ENCODE peak calls at places on chromosomes 5 and 9, in four cellular contexts. J, N, V and K are unnamed samples.

GRCh38 chr5:92644271-92644886 is 936.6 kb downstream of the NR2F1-AS1 start:
- DNase-seq in J (no peak), N (no peak), V (no peak), K (no peak)

GRCh38 chr5:52727568-52727967 is 60.1 kb upstream of the ITGA1 start:
- DNase-seq in J (no peak), N (no peak), V (no peak), K (no peak)

GRCh38 chr9:95422650-95423049 is 94.1 kb downstream of the PTCH1 start:
- DNase-seq in J (no peak), N (no peak), V (no peak), K (no peak)

GRCh38 chr5:14426521-14426920 is 155.1 kb upstream of the OTULINL start:
- DNase-seq in J (no peak), N (no peak), V (no peak), K (no peak)

GRCh38 chr9:79021084-79021483 is 550.7 kb upstream of the TLE4 start:
- DNase-seq in J (no peak), N (no peak), V (peak), K (no peak)

GRCh38 chr9:16341176-16341575 is 529.3 kb downstream of the BNC2 start:
- DNase-seq in J (no peak), N (no peak), V (no peak), K (no peak)

GRCh38 chr9:73152953-73153352 is 1.3 kb downstream of the ANXA1 start:
- DNase-seq in J (no peak), N (no peak), V (no peak), K (no peak)

GRCh38 chr5:42614509-42614908 is 142.1 kb upstream of the CCDC152 start:
- DNase-seq in J (no peak), N (no peak), V (no peak), K (no peak)

GRCh38 chr5:72519191-72519590 is 12.0 kb upstream of the ZNF366 start:
- DNase-seq in J (no peak), N (no peak), V (no peak), K (no peak)

GRCh38 chr5:101067415-101067814 is 164.3 kb upstream of the ST8SIA4 start:
- DNase-seq in J (no peak), N (no peak), V (no peak), K (no peak)

GRCh38 chr5:177304392-177305119 is 957 bp downstream of the PRELID1 start:
- DNase-seq in J (no peak), N (peak), V (no peak), K (no peak)

GRCh38 chr5:126000533-126000932 is 422.7 kb upstream of the GRAMD2B start:
- DNase-seq in J (no peak), N (no peak), V (no peak), K (no peak)

GRCh38 chr5:131209506-131210191 is 38.9 kb downstream of the LYRM7 start:
- DNase-seq in J (no peak), N (no peak), V (no peak), K (no peak)

GRCh38 chr5:145341842-145342241 is 493.3 kb downstream of the PRELID2 start:
- DNase-seq in J (no peak), N (no peak), V (no peak), K (no peak)

GRCh38 chr9:22046243-22046642 is 37.1 kb upstream of the CDKN2B start:
- DNase-seq in J (no peak), N (no peak), V (no peak), K (no peak)

GRCh38 chr9:112569186-112569585 is 82.6 kb downstream of the KIAA1958 start:
- DNase-seq in J (no peak), N (no peak), V (no peak), K (no peak)

GRCh38 chr5:133293953-133294352 is 242.1 kb downstream of the HSPA4 start:
- DNase-seq in J (no peak), N (no peak), V (no peak), K (no peak)

GRCh38 chr5:143245929-143246561 is 157.4 kb downstream of the NR3C1 start:
- DNase-seq in J (no peak), N (no peak), V (peak), K (no peak)

GRCh38 chr5:14062178-14062577 is 81.0 kb upstream of the TRIO start:
- DNase-seq in J (no peak), N (no peak), V (no peak), K (no peak)

GRCh38 chr5:139745121-139745799 is 50.3 kb upstream of the PSD2 start:
- DNase-seq in J (peak), N (no peak), V (no peak), K (no peak)

GRCh38 chr5:178272591-178272990 is 40.0 kb upstream of the PHYKPL start:
- DNase-seq in J (no peak), N (no peak), V (no peak), K (no peak)

GRCh38 chr5:128436825-128437224 is 101.2 kb downstream of the FBN2 start:
- DNase-seq in J (no peak), N (no peak), V (no peak), K (no peak)

GRCh38 chr5:16178745-16179372 is 732 bp downstream of the MARCHF11 start:
- DNase-seq in J (no peak), N (peak), V (peak), K (peak)

GRCh38 chr9:79041266-79041665 is 530.5 kb upstream of the TLE4 start:
- DNase-seq in J (no peak), N (no peak), V (no peak), K (no peak)

GRCh38 chr5:132202711-132203463 is 24.8 kb downstream of the P4HA2 start:
- DNase-seq in J (no peak), N (no peak), V (no peak), K (no peak)

GRCh38 chr9:70315389-70315788 is 56.6 kb downstream of the SMC5 start:
- DNase-seq in J (no peak), N (no peak), V (no peak), K (no peak)

GRCh38 chr9:34664281-34665108 is 2.0 kb upstream of the CCL27 start:
- DNase-seq in J (peak), N (peak), V (peak), K (peak)

GRCh38 chr9:134011401-134011800 is 13.9 kb upstream of the BRD3OS start:
- DNase-seq in J (no peak), N (no peak), V (no peak), K (no peak)

GRCh38 chr5:138745268-138745667 is 8.0 kb upstream of the CTNNA1 start:
- DNase-seq in J (no peak), N (no peak), V (peak), K (no peak)

GRCh38 chr5:27494845-27495244 is 456.5 kb upstream of the CDH9 start:
- DNase-seq in J (no peak), N (no peak), V (no peak), K (no peak)

GRCh38 chr5:62578540-62578939 is at the start of gene LRRC70:
- DNase-seq in J (no peak), N (no peak), V (no peak), K (no peak)

GRCh38 chr9:93679536-93680444 is 103.4 kb downstream of the PHF2 start:
- DNase-seq in J (peak), N (no peak), V (no peak), K (peak)

GRCh38 chr9:123129411-123129810 is 95.9 kb downstream of the GPR21 start:
- DNase-seq in J (no peak), N (no peak), V (no peak), K (no peak)

GRCh38 chr5:139167952-139168720 is 30.0 kb downstream of the SIL1 start:
- DNase-seq in J (no peak), N (no peak), V (no peak), K (no peak)

GRCh38 chr5:87195616-87196015 is 72.1 kb upstream of the RASA1 start:
- DNase-seq in J (no peak), N (no peak), V (no peak), K (no peak)